ENCODE peak calls at places on chromosomes 6 and 20, in ten cellular contexts. One of them, this sample, is unnamed.

GRCh38 chr6:2986722-2987196 is 12.9 kb upstream of the NQO2 start:
- DNase-seq in fibroblast of the aortic adventitia: peak
- DNase-seq in lower lobe of right lung: no peak
- DNase-seq in AG10803: peak
- DNase-seq in fibroblast of lung: peak
- DNase-seq in esophagus squamous epithelium: no peak
- DNase-seq in IMR-90: peak
- DNase-seq in cardiac fibroblast: peak
- DNase-seq in stomach: no peak
- DNase-seq in A549: no peak
- DNase-seq in this sample: peak

GRCh38 chr20:23541330-23541729 is 27.0 kb downstream of the CST9L start:
- DNase-seq in stomach: no peak
- DNase-seq in lower lobe of right lung: no peak
- DNase-seq in fibroblast of the aortic adventitia: no peak
- DNase-seq in fibroblast of lung: no peak
- DNase-seq in AG10803: no peak
- DNase-seq in cardiac fibroblast: no peak
- DNase-seq in IMR-90: no peak
- DNase-seq in A549: no peak
- DNase-seq in esophagus squamous epithelium: no peak
- DNase-seq in this sample: no peak

GRCh38 chr20:51636123-51636522 is 93.6 kb upstream of the NFATC2 start:
- DNase-seq in lower lobe of right lung: no peak
- DNase-seq in cardiac fibroblast: no peak
- DNase-seq in fibroblast of the aortic adventitia: no peak
- DNase-seq in IMR-90: no peak
- DNase-seq in esophagus squamous epithelium: no peak
- DNase-seq in A549: no peak
- DNase-seq in fibroblast of lung: peak
- DNase-seq in stomach: no peak
- DNase-seq in AG10803: no peak
- DNase-seq in this sample: peak

GRCh38 chr20:37911838-37912273 is 8.9 kb downstream of the VSTM2L start:
- DNase-seq in fibroblast of lung: peak
- DNase-seq in fibroblast of the aortic adventitia: peak
- DNase-seq in IMR-90: peak
- DNase-seq in lower lobe of right lung: no peak
- DNase-seq in stomach: no peak
- DNase-seq in AG10803: peak
- DNase-seq in cardiac fibroblast: peak
- DNase-seq in A549: no peak
- DNase-seq in esophagus squamous epithelium: no peak
- DNase-seq in this sample: peak

GRCh38 chr20:39112196-39112743 is 150.1 kb downstream of the DHX35 start:
- DNase-seq in fibroblast of lung: peak
- DNase-seq in fibroblast of the aortic adventitia: peak
- DNase-seq in stomach: peak
- DNase-seq in cardiac fibroblast: peak
- DNase-seq in IMR-90: peak
- DNase-seq in lower lobe of right lung: no peak
- DNase-seq in esophagus squamous epithelium: no peak
- DNase-seq in A549: peak
- DNase-seq in AG10803: peak
- DNase-seq in this sample: peak

GRCh38 chr6:110951986-110952794 is 6.3 kb upstream of the GTF3C6 start:
- DNase-seq in cardiac fibroblast: peak
- DNase-seq in lower lobe of right lung: no peak
- DNase-seq in stomach: no peak
- DNase-seq in esophagus squamous epithelium: no peak
- DNase-seq in AG10803: peak
- DNase-seq in fibroblast of the aortic adventitia: peak
- DNase-seq in fibroblast of lung: peak
- DNase-seq in IMR-90: peak
- DNase-seq in A549: peak
- DNase-seq in this sample: peak

GRCh38 chr6:166591961-166592520 is 5.6 kb upstream of the RAMACL start:
- DNase-seq in A549: no peak
- DNase-seq in esophagus squamous epithelium: no peak
- DNase-seq in AG10803: no peak
- DNase-seq in cardiac fibroblast: no peak
- DNase-seq in IMR-90: peak
- DNase-seq in stomach: no peak
- DNase-seq in lower lobe of right lung: no peak
- DNase-seq in fibroblast of lung: no peak
- DNase-seq in fibroblast of the aortic adventitia: no peak
- DNase-seq in this sample: no peak

GRCh38 chr6:169243661-169244060 is 10.0 kb downstream of the THBS2 start:
- DNase-seq in lower lobe of right lung: no peak
- DNase-seq in stomach: no peak
- DNase-seq in esophagus squamous epithelium: no peak
- DNase-seq in A549: no peak
- DNase-seq in AG10803: no peak
- DNase-seq in IMR-90: no peak
- DNase-seq in cardiac fibroblast: no peak
- DNase-seq in fibroblast of lung: no peak
- DNase-seq in fibroblast of the aortic adventitia: no peak
- DNase-seq in this sample: no peak

GRCh38 chr6:158938220-158938619 is 61.8 kb downstream of the RSPH3 start:
- DNase-seq in fibroblast of the aortic adventitia: no peak
- DNase-seq in lower lobe of right lung: no peak
- DNase-seq in A549: no peak
- DNase-seq in cardiac fibroblast: no peak
- DNase-seq in IMR-90: no peak
- DNase-seq in stomach: no peak
- DNase-seq in esophagus squamous epithelium: no peak
- DNase-seq in fibroblast of lung: no peak
- DNase-seq in AG10803: no peak
- DNase-seq in this sample: no peak

GRCh38 chr6:36622901-36623546 is 28.9 kb downstream of the SRSF3 start:
- DNase-seq in fibroblast of lung: no peak
- DNase-seq in A549: no peak
- DNase-seq in fibroblast of the aortic adventitia: no peak
- DNase-seq in esophagus squamous epithelium: no peak
- DNase-seq in lower lobe of right lung: no peak
- DNase-seq in IMR-90: no peak
- DNase-seq in stomach: no peak
- DNase-seq in AG10803: no peak
- DNase-seq in cardiac fibroblast: no peak
- DNase-seq in this sample: no peak

GRCh38 chr6:147674794-147675193 is 166.3 kb downstream of the SAMD5 start:
- DNase-seq in IMR-90: no peak
- DNase-seq in cardiac fibroblast: no peak
- DNase-seq in esophagus squamous epithelium: no peak
- DNase-seq in A549: no peak
- DNase-seq in lower lobe of right lung: no peak
- DNase-seq in stomach: no peak
- DNase-seq in fibroblast of lung: no peak
- DNase-seq in fibroblast of the aortic adventitia: no peak
- DNase-seq in AG10803: no peak
- DNase-seq in this sample: no peak
- H3K4me3 ChIP-seq in IMR-90: no peak
- H3K4me3 ChIP-seq in cardiac fibroblast: no peak
- H3K4me3 ChIP-seq in esophagus squamous epithelium: no peak
- H3K4me3 ChIP-seq in A549: no peak
- H3K4me3 ChIP-seq in lower lobe of right lung: no peak
- H3K4me3 ChIP-seq in stomach: no peak
- H3K4me3 ChIP-seq in fibroblast of lung: no peak
- H3K4me3 ChIP-seq in fibroblast of the aortic adventitia: no peak
- H3K4me3 ChIP-seq in AG10803: no peak
- H3K4me3 ChIP-seq in this sample: no peak

GRCh38 chr20:48377940-48378339 is 449.9 kb downstream of the PREX1 start:
- DNase-seq in lower lobe of right lung: no peak
- DNase-seq in AG10803: no peak
- DNase-seq in A549: no peak
- DNase-seq in esophagus squamous epithelium: no peak
- DNase-seq in fibroblast of lung: no peak
- DNase-seq in stomach: no peak
- DNase-seq in IMR-90: no peak
- DNase-seq in cardiac fibroblast: no peak
- DNase-seq in fibroblast of the aortic adventitia: no peak
- DNase-seq in this sample: no peak

GRCh38 chr20:48371211-48371610 is 456.6 kb downstream of the PREX1 start:
- DNase-seq in AG10803: no peak
- DNase-seq in fibroblast of lung: no peak
- DNase-seq in lower lobe of right lung: no peak
- DNase-seq in stomach: no peak
- DNase-seq in IMR-90: no peak
- DNase-seq in cardiac fibroblast: no peak
- DNase-seq in A549: no peak
- DNase-seq in fibroblast of the aortic adventitia: no peak
- DNase-seq in esophagus squamous epithelium: no peak
- DNase-seq in this sample: no peak

GRCh38 chr20:48373555-48373934 is 454.3 kb downstream of the PREX1 start:
- DNase-seq in stomach: no peak
- DNase-seq in fibroblast of lung: no peak
- DNase-seq in cardiac fibroblast: no peak
- DNase-seq in fibroblast of the aortic adventitia: no peak
- DNase-seq in AG10803: no peak
- DNase-seq in IMR-90: no peak
- DNase-seq in A549: no peak
- DNase-seq in esophagus squamous epithelium: no peak
- DNase-seq in lower lobe of right lung: no peak
- DNase-seq in this sample: no peak

GRCh38 chr20:48375804-48376203 is 452.0 kb downstream of the PREX1 start:
- DNase-seq in cardiac fibroblast: no peak
- DNase-seq in fibroblast of lung: no peak
- DNase-seq in lower lobe of right lung: no peak
- DNase-seq in stomach: no peak
- DNase-seq in A549: no peak
- DNase-seq in esophagus squamous epithelium: no peak
- DNase-seq in AG10803: no peak
- DNase-seq in fibroblast of the aortic adventitia: no peak
- DNase-seq in IMR-90: no peak
- DNase-seq in this sample: no peak

DNA sequence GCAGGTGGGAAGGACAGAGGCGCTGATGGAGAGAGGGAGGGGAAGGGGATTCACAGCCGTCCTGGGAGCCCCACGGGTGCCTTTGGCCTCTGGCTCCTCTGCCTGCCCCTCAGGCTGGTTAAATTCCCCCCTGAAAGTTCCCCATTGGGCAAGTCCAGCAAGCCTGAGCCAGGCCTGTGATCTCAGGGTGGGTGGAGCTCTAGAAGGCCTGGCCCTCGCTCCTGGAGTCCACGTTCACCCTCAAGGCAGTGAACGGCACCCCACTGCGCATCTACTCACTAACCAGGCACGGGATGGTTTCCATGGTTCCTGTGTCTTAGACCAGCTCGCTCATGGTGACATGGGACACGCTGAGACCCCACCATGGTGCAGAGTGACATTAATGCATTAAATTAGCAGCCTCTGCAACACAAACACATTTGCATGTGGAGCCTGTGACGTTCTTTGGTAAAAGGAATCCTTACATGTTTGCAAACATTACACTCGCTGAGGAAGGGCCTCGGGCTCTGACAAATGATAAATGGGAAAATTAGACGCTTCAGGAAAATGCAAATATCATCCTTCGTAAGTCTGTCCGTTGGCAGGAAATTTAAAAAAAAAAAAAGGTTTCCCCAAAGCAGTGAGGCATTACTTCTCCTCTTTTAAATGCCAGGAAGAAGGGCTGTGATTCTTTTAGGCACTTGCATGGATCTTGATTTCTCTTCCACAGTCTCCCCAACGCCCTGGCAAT is 452.6 kb downstream of the PREX1 start:
- DNase-seq in AG10803: no peak
- DNase-seq in cardiac fibroblast: no peak
- DNase-seq in IMR-90: no peak
- DNase-seq in lower lobe of right lung: no peak
- DNase-seq in fibroblast of the aortic adventitia: no peak
- DNase-seq in esophagus squamous epithelium: no peak
- DNase-seq in fibroblast of lung: no peak
- DNase-seq in A549: no peak
- DNase-seq in stomach: no peak
- DNase-seq in this sample: no peak
- TF ChIP-seq CTCF in AG10803: no peak
- TF ChIP-seq CTCF in cardiac fibroblast: no peak
- TF ChIP-seq CTCF in IMR-90: no peak
- TF ChIP-seq CTCF in lower lobe of right lung: no peak
- TF ChIP-seq CTCF in fibroblast of the aortic adventitia: no peak
- TF ChIP-seq CTCF in esophagus squamous epithelium: no peak
- TF ChIP-seq CTCF in fibroblast of lung: no peak
- TF ChIP-seq CTCF in A549: no peak
- TF ChIP-seq CTCF in stomach: no peak
- TF ChIP-seq CTCF in this sample: no peak

DNA sequence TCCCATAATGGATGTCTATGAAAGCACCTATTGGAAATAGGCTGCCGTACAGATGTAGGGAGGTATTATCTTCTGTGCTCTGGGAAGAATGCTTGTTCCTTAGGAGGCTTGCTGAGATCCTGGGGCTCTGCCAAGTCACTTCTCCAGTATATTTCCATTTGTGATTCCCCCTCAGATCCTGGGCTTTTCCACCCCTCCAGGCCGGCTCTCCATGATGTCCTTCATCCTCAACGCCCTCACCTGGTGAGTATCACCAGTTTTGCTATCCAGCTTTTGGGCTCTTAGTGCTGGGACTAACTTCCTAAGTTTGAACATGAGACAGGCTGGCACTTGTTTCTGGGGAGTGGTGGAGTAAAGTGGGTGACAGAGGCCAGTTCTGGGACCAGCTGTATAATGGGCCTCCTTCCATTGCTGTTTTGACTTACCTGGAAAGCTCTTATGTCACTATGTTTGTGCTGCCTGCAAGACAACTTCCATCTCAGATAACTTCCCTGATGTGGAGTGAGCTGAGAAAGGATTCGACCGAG is 2.6 kb downstream of the SYS1 start:
- DNase-seq in cardiac fibroblast: no peak
- DNase-seq in esophagus squamous epithelium: no peak
- DNase-seq in lower lobe of right lung: no peak
- DNase-seq in fibroblast of the aortic adventitia: no peak
- DNase-seq in stomach: no peak
- DNase-seq in AG10803: no peak
- DNase-seq in fibroblast of lung: no peak
- DNase-seq in IMR-90: no peak
- DNase-seq in A549: no peak
- DNase-seq in this sample: no peak
- H3K4me3 ChIP-seq in cardiac fibroblast: no peak
- H3K4me3 ChIP-seq in esophagus squamous epithelium: no peak
- H3K4me3 ChIP-seq in lower lobe of right lung: no peak
- H3K4me3 ChIP-seq in fibroblast of the aortic adventitia: no peak
- H3K4me3 ChIP-seq in stomach: no peak
- H3K4me3 ChIP-seq in AG10803: no peak
- H3K4me3 ChIP-seq in fibroblast of lung: no peak
- H3K4me3 ChIP-seq in IMR-90: no peak
- H3K4me3 ChIP-seq in A549: no peak
- H3K4me3 ChIP-seq in this sample: no peak

GRCh38 chr6:57221191-57221935 is 744 bp downstream of the RAB23 start:
- DNase-seq in stomach: peak
- DNase-seq in IMR-90: peak
- DNase-seq in esophagus squamous epithelium: no peak
- DNase-seq in fibroblast of lung: peak
- DNase-seq in fibroblast of the aortic adventitia: peak
- DNase-seq in A549: peak
- DNase-seq in AG10803: peak
- DNase-seq in cardiac fibroblast: peak
- DNase-seq in lower lobe of right lung: peak
- DNase-seq in this sample: peak
- TF ChIP-seq CTCF in stomach: peak
- TF ChIP-seq CTCF in IMR-90: peak
- TF ChIP-seq CTCF in esophagus squamous epithelium: peak
- TF ChIP-seq CTCF in fibroblast of lung: peak
- TF ChIP-seq CTCF in fibroblast of the aortic adventitia: peak
- TF ChIP-seq CTCF in A549: no peak
- TF ChIP-seq CTCF in AG10803: peak
- TF ChIP-seq CTCF in cardiac fibroblast: peak
- TF ChIP-seq CTCF in lower lobe of right lung: peak
- TF ChIP-seq CTCF in this sample: peak